ENCODE peak calls at places on chromosomes 6 and 20, in nine cellular contexts. V, C, D, X, E, K, N, T and A are unnamed samples.
A peak's percentile ranks its signal among the peaks of the same experiment; 100 is the strongest.

GRCh38 chr20:22402990-22403859 is 181.1 kb downstream of the FOXA2 start:
- DNase-seq in V (no peak), C (no peak), D (no peak), X (no peak), E (no peak), K (no peak), N (peak; percentile 79), T (no peak), A (no peak)

GRCh38 chr20:32231847-32232246 is 24.2 kb downstream of the POFUT1 start:
- DNase-seq in V (no peak), C (no peak), D (no peak), X (no peak), E (no peak), K (no peak), N (no peak), T (no peak), A (no peak)

GRCh38 chr6:16764188-16764950 is 3.1 kb upstream of the ATXN1 start:
- DNase-seq in V (peak; percentile 37), C (no peak), D (no peak), X (no peak), E (no peak), K (no peak), N (no peak), T (no peak), A (no peak)

GRCh38 chr20:62859721-62860120 is 1.9 kb downstream of the TCFL5 start:
- DNase-seq in V (no peak), C (no peak), D (no peak), X (no peak), E (no peak), K (no peak), N (no peak), T (no peak), A (no peak)

GRCh38 chr20:16927031-16927430 is 178.9 kb downstream of the OTOR start:
- DNase-seq in V (no peak), C (no peak), D (no peak), X (no peak), E (no peak), K (no peak), N (no peak), T (no peak), A (no peak)

GRCh38 chr20:22762576-22763256 is 178.3 kb upstream of the FOXA2 start:
- DNase-seq in V (no peak), C (no peak), D (no peak), X (no peak), E (no peak), K (no peak), N (no peak), T (no peak), A (no peak)

GRCh38 chr6:116424001-116424400 is 37.2 kb upstream of the CALHM6 start:
- DNase-seq in V (no peak), C (no peak), D (no peak), X (no peak), E (no peak), K (no peak), N (no peak), T (no peak), A (no peak)

GRCh38 chr6:15621203-15622044 is 41.4 kb downstream of the DTNBP1 start:
- DNase-seq in V (no peak), C (no peak), D (no peak), X (no peak), E (peak; percentile 50), K (no peak), N (no peak), T (peak; percentile 75), A (peak; percentile 79)

GRCh38 chr20:41405436-41405835 is 38.8 kb upstream of the EMILIN3 start:
- DNase-seq in V (no peak), C (no peak), D (no peak), X (no peak), E (no peak), K (no peak), N (no peak), T (no peak), A (no peak)

GRCh38 chr6:118693562-118693961 is 42.2 kb upstream of the CEP85L start:
- DNase-seq in V (no peak), C (no peak), D (no peak), X (no peak), E (no peak), K (no peak), N (no peak), T (no peak), A (no peak)

GRCh38 chr6:106488494-106489369 is 128.2 kb downstream of the CRYBG1 start:
- DNase-seq in V (no peak), C (no peak), D (no peak), X (no peak), E (no peak), K (no peak), N (no peak), T (no peak), A (no peak)

GRCh38 chr20:64069614-64070243 is 6.7 kb downstream of the TCEA2 start:
- DNase-seq in V (no peak), C (no peak), D (no peak), X (no peak), E (peak; percentile 82), K (no peak), N (no peak), T (peak; percentile 63), A (no peak)

GRCh38 chr20:2993250-2993649 is 50.2 kb upstream of the GNRH2 start:
- DNase-seq in V (no peak), C (no peak), D (no peak), X (no peak), E (no peak), K (no peak), N (no peak), T (no peak), A (no peak)

GRCh38 chr20:58482416-58482815 is 32.8 kb downstream of the APCDD1L start:
- DNase-seq in V (no peak), C (peak; percentile 2), D (no peak), X (no peak), E (peak; percentile 23), K (no peak), N (no peak), T (no peak), A (no peak)

GRCh38 chr20:51106011-51106410 is 83.1 kb upstream of the KCNG1 start:
- DNase-seq in V (no peak), C (no peak), D (no peak), X (no peak), E (no peak), K (no peak), N (no peak), T (no peak), A (no peak)

GRCh38 chr6:113684382-113684901 is 172.7 kb upstream of the MARCKS start:
- DNase-seq in V (no peak), C (no peak), D (no peak), X (no peak), E (no peak), K (no peak), N (no peak), T (no peak), A (no peak)

GRCh38 chr6:12753034-12753433 is 36.5 kb downstream of the PHACTR1 start:
- DNase-seq in V (no peak), C (no peak), D (no peak), X (no peak), E (no peak), K (no peak), N (no peak), T (no peak), A (no peak)

GRCh38 chr20:51536116-51537069 is 6.1 kb downstream of the NFATC2 start:
- DNase-seq in V (no peak), C (no peak), D (no peak), X (no peak), E (no peak), K (no peak), N (peak; percentile 95), T (no peak), A (no peak)

GRCh38 chr20:24465168-24465567 is 4.3 kb upstream of the SYNDIG1 start:
- DNase-seq in V (no peak), C (no peak), D (no peak), X (no peak), E (no peak), K (no peak), N (no peak), T (no peak), A (peak; percentile 58)

GRCh38 chr20:35004051-35004725 is 48.5 kb downstream of the MYH7B start:
- DNase-seq in V (no peak), C (no peak), D (no peak), X (peak; percentile 19), E (no peak), K (no peak), N (no peak), T (peak; percentile 7), A (peak; percentile 26)

GRCh38 chr6:25130518-25130917 is 148.7 kb upstream of the CARMIL1 start:
- DNase-seq in V (no peak), C (no peak), D (no peak), X (no peak), E (no peak), K (no peak), N (no peak), T (no peak), A (no peak)

GRCh38 chr6:155765275-155766194 is 309.9 kb upstream of the NOX3 start:
- DNase-seq in V (no peak), C (no peak), D (no peak), X (no peak), E (no peak), K (peak; percentile 20), N (no peak), T (no peak), A (no peak)

GRCh38 chr20:38252292-38253288 is 7.9 kb downstream of the KIAA1755 start:
- DNase-seq in V (no peak), C (no peak), D (no peak), X (no peak), E (no peak), K (no peak), N (no peak), T (no peak), A (no peak)